ENCODE peak calls at places on chromosomes 3 and 15, in seven cellular contexts. One of them, this sample, is unnamed.

GRCh38 chr15:87477759-87478687 is 778.5 kb downstream of the NTRK3 start:
- DNase-seq in H1: no peak
- DNase-seq in sigmoid colon: peak; percentile 64
- DNase-seq in A549: peak; percentile 58
- DNase-seq in fibroblast of mammary gland: peak; percentile 19
- DNase-seq in body of pancreas: peak; percentile 76
- DNase-seq in coronary artery: no peak
- DNase-seq in this sample: peak; percentile 79

GRCh38 chr3:46359748-46360509 is 6.0 kb downstream of the CCR2 start:
- DNase-seq in fibroblast of mammary gland: peak; percentile 55
- DNase-seq in A549: no peak
- DNase-seq in coronary artery: no peak
- DNase-seq in body of pancreas: no peak
- DNase-seq in sigmoid colon: no peak
- DNase-seq in H1: no peak
- DNase-seq in this sample: no peak

GRCh38 chr3:188309437-188310269 is 155.7 kb downstream of the LPP start:
- DNase-seq in coronary artery: no peak
- DNase-seq in H1: no peak
- DNase-seq in fibroblast of mammary gland: no peak
- DNase-seq in body of pancreas: no peak
- DNase-seq in A549: no peak
- DNase-seq in sigmoid colon: no peak
- DNase-seq in this sample: no peak

GRCh38 chr15:79412010-79412409 is 20.1 kb upstream of the MINAR1 start:
- DNase-seq in A549: no peak
- DNase-seq in coronary artery: no peak
- DNase-seq in sigmoid colon: no peak
- DNase-seq in H1: no peak
- DNase-seq in fibroblast of mammary gland: no peak
- DNase-seq in body of pancreas: no peak
- DNase-seq in this sample: no peak

GRCh38 chr15:53527996-53528395 is 231.5 kb downstream of the WDR72 start:
- DNase-seq in A549: no peak
- DNase-seq in fibroblast of mammary gland: no peak
- DNase-seq in coronary artery: no peak
- DNase-seq in H1: no peak
- DNase-seq in body of pancreas: no peak
- DNase-seq in sigmoid colon: no peak
- DNase-seq in this sample: no peak

GRCh38 chr3:187947927-187948682 is 202.8 kb upstream of the BCL6 start:
- DNase-seq in A549: no peak
- DNase-seq in body of pancreas: no peak
- DNase-seq in fibroblast of mammary gland: no peak
- DNase-seq in sigmoid colon: no peak
- DNase-seq in coronary artery: no peak
- DNase-seq in H1: no peak
- DNase-seq in this sample: no peak

GRCh38 chr15:99708563-99708962 is 24.7 kb downstream of the LYSMD4 start:
- DNase-seq in coronary artery: peak; percentile 86
- DNase-seq in A549: peak; percentile 61
- DNase-seq in sigmoid colon: peak; percentile 91
- DNase-seq in H1: no peak
- DNase-seq in body of pancreas: peak; percentile 78
- DNase-seq in fibroblast of mammary gland: peak; percentile 96
- DNase-seq in this sample: peak; percentile 86

GRCh38 chr15:70328137-70329115 is 230.7 kb upstream of the TLE3 start:
- DNase-seq in body of pancreas: peak; percentile 40
- DNase-seq in sigmoid colon: peak; percentile 83
- DNase-seq in fibroblast of mammary gland: peak; percentile 84
- DNase-seq in coronary artery: peak; percentile 52
- DNase-seq in A549: no peak
- DNase-seq in H1: no peak
- DNase-seq in this sample: no peak

GRCh38 chr3:85567074-85567676 is 608.4 kb downstream of the CADM2 start:
- DNase-seq in H1: peak; percentile 74
- DNase-seq in sigmoid colon: no peak
- DNase-seq in fibroblast of mammary gland: peak; percentile 38
- DNase-seq in coronary artery: no peak
- DNase-seq in body of pancreas: peak; percentile 25
- DNase-seq in A549: no peak
- DNase-seq in this sample: peak; percentile 12

GRCh38 chr15:57769266-57769665 is 62.8 kb downstream of the POLR2M start:
- DNase-seq in A549: no peak
- DNase-seq in coronary artery: peak; percentile 81
- DNase-seq in sigmoid colon: peak; percentile 71
- DNase-seq in H1: no peak
- DNase-seq in body of pancreas: peak; percentile 46
- DNase-seq in fibroblast of mammary gland: peak; percentile 82
- DNase-seq in this sample: no peak

GRCh38 chr3:70096376-70097055 is 97.0 kb downstream of the SAMMSON start:
- DNase-seq in H1: no peak
- DNase-seq in fibroblast of mammary gland: no peak
- DNase-seq in sigmoid colon: no peak
- DNase-seq in body of pancreas: no peak
- DNase-seq in coronary artery: no peak
- DNase-seq in A549: no peak
- DNase-seq in this sample: no peak

DNA sequence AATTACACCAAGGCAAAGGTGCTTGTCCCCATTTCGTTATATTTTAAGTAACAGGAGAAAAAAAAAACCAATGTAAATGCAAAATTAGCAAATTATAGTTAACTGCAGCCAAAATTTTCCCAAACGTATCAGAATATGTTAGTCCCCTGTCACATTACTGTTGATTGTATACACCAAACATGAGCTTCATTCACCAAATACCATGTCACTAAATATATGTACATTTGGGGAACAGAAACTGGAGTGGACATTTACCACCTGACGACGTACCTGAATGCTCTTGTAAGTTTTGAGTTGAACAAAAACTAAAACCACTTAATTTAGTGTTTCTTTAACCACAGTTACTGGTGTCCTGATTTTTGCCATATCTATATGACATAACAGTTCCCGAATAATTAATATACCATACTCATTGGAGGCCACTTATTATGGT is 3.3 kb upstream of the FOXP1 start:
- DNase-seq in coronary artery: no peak
- DNase-seq in body of pancreas: no peak
- DNase-seq in H1: no peak
- DNase-seq in sigmoid colon: no peak
- DNase-seq in A549: no peak
- DNase-seq in fibroblast of mammary gland: no peak
- DNase-seq in this sample: no peak
- TF ChIP-seq CTCF in coronary artery: no peak
- TF ChIP-seq CTCF in body of pancreas: peak; percentile 5
- TF ChIP-seq CTCF in H1: no peak
- TF ChIP-seq CTCF in sigmoid colon: no peak
- TF ChIP-seq CTCF in A549: no peak
- TF ChIP-seq CTCF in fibroblast of mammary gland: no peak
- TF ChIP-seq CTCF in this sample: no peak

DNA sequence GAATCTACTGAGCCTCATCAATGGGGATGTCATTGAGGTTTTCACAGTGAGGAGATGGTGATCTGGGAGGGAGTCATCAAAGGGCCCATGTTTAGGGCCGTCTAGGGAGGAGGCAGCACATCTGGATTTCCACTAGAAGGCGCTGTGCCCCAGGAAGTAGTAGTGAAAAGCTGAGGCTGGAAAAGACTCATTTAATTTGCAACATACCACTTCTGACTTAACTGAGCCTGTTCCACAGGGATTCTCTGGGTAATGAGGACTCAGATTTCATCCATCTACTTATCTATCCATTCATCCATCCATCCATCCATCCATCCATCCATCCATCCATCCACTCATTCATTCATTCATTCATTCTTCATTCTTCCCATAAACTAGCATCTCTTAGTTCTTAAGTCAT is 17.4 kb upstream of the SHF start:
- DNase-seq in coronary artery: no peak
- DNase-seq in fibroblast of mammary gland: peak; percentile 77
- DNase-seq in A549: peak; percentile 55
- DNase-seq in sigmoid colon: no peak
- DNase-seq in H1: peak; percentile 77
- DNase-seq in body of pancreas: peak; percentile 78
- DNase-seq in this sample: peak; percentile 71
- TF ChIP-seq CTCF in coronary artery: peak; percentile 28
- TF ChIP-seq CTCF in fibroblast of mammary gland: peak; percentile 96
- TF ChIP-seq CTCF in A549: peak; percentile 67
- TF ChIP-seq CTCF in sigmoid colon: peak; percentile 32
- TF ChIP-seq CTCF in H1: peak; percentile 81
- TF ChIP-seq CTCF in body of pancreas: peak; percentile 87
- TF ChIP-seq CTCF in this sample: peak; percentile 64

GRCh38 chr3:128089135-128089534 is 34.5 kb downstream of the RUVBL1 start:
- DNase-seq in body of pancreas: no peak
- DNase-seq in fibroblast of mammary gland: no peak
- DNase-seq in sigmoid colon: no peak
- DNase-seq in coronary artery: no peak
- DNase-seq in H1: no peak
- DNase-seq in A549: no peak
- DNase-seq in this sample: no peak

GRCh38 chr3:128091586-128091985 is 32.0 kb downstream of the RUVBL1 start:
- DNase-seq in sigmoid colon: no peak
- DNase-seq in A549: no peak
- DNase-seq in body of pancreas: no peak
- DNase-seq in H1: no peak
- DNase-seq in coronary artery: no peak
- DNase-seq in fibroblast of mammary gland: peak; percentile 61
- DNase-seq in this sample: no peak

GRCh38 chr3:128095222-128095703 is 28.3 kb downstream of the RUVBL1 start:
- DNase-seq in H1: peak; percentile 86
- DNase-seq in fibroblast of mammary gland: peak; percentile 77
- DNase-seq in sigmoid colon: peak; percentile 86
- DNase-seq in coronary artery: no peak
- DNase-seq in A549: peak; percentile 69
- DNase-seq in body of pancreas: peak; percentile 88
- DNase-seq in this sample: peak; percentile 88

GRCh38 chr3:128098234-128098633 is 25.4 kb downstream of the RUVBL1 start:
- DNase-seq in coronary artery: no peak
- DNase-seq in sigmoid colon: no peak
- DNase-seq in body of pancreas: no peak
- DNase-seq in A549: no peak
- DNase-seq in fibroblast of mammary gland: no peak
- DNase-seq in H1: no peak
- DNase-seq in this sample: no peak

GRCh38 chr3:128094295-128095151 is 29.1 kb downstream of the RUVBL1 start:
- DNase-seq in coronary artery: no peak
- DNase-seq in sigmoid colon: no peak
- DNase-seq in fibroblast of mammary gland: peak; percentile 45
- DNase-seq in A549: no peak
- DNase-seq in H1: no peak
- DNase-seq in body of pancreas: no peak
- DNase-seq in this sample: no peak
- TF ChIP-seq CTCF in coronary artery: no peak
- TF ChIP-seq CTCF in sigmoid colon: no peak
- TF ChIP-seq CTCF in fibroblast of mammary gland: no peak
- TF ChIP-seq CTCF in A549: no peak
- TF ChIP-seq CTCF in H1: peak; percentile 16
- TF ChIP-seq CTCF in body of pancreas: no peak
- TF ChIP-seq CTCF in this sample: no peak

GRCh38 chr3:194225988-194226663 is 90.2 kb downstream of the HES1 start:
- DNase-seq in A549: no peak
- DNase-seq in sigmoid colon: no peak
- DNase-seq in coronary artery: no peak
- DNase-seq in fibroblast of mammary gland: peak; percentile 19
- DNase-seq in body of pancreas: no peak
- DNase-seq in H1: no peak
- DNase-seq in this sample: no peak
- TF ChIP-seq CTCF in A549: no peak
- TF ChIP-seq CTCF in sigmoid colon: no peak
- TF ChIP-seq CTCF in coronary artery: no peak
- TF ChIP-seq CTCF in fibroblast of mammary gland: no peak
- TF ChIP-seq CTCF in body of pancreas: no peak
- TF ChIP-seq CTCF in H1: no peak
- TF ChIP-seq CTCF in this sample: no peak

GRCh38 chr3:11549580-11550140 is 94.1 kb downstream of the VGLL4 start:
- DNase-seq in fibroblast of mammary gland: peak; percentile 75
- DNase-seq in A549: no peak
- DNase-seq in coronary artery: no peak
- DNase-seq in body of pancreas: no peak
- DNase-seq in H1: no peak
- DNase-seq in sigmoid colon: peak; percentile 26
- DNase-seq in this sample: no peak
- TF ChIP-seq CTCF in fibroblast of mammary gland: no peak
- TF ChIP-seq CTCF in A549: no peak
- TF ChIP-seq CTCF in coronary artery: no peak
- TF ChIP-seq CTCF in body of pancreas: no peak
- TF ChIP-seq CTCF in H1: no peak
- TF ChIP-seq CTCF in sigmoid colon: no peak
- TF ChIP-seq CTCF in this sample: no peak

GRCh38 chr3:52892290-52892624 is 5.1 kb downstream of the STIMATE start:
- DNase-seq in body of pancreas: peak; percentile 34
- DNase-seq in A549: no peak
- DNase-seq in fibroblast of mammary gland: no peak
- DNase-seq in sigmoid colon: no peak
- DNase-seq in coronary artery: no peak
- DNase-seq in H1: no peak
- DNase-seq in this sample: no peak

GRCh38 chr3:52893723-52894122 is 3.6 kb downstream of the STIMATE start:
- DNase-seq in A549: no peak
- DNase-seq in body of pancreas: peak; percentile 77
- DNase-seq in coronary artery: no peak
- DNase-seq in H1: no peak
- DNase-seq in fibroblast of mammary gland: no peak
- DNase-seq in sigmoid colon: no peak
- DNase-seq in this sample: no peak

GRCh38 chr3:52891164-52891563 is 6.2 kb downstream of the STIMATE start:
- DNase-seq in sigmoid colon: no peak
- DNase-seq in fibroblast of mammary gland: no peak
- DNase-seq in A549: no peak
- DNase-seq in H1: no peak
- DNase-seq in coronary artery: no peak
- DNase-seq in body of pancreas: no peak
- DNase-seq in this sample: no peak

GRCh38 chr3:52891615-52892081 is 5.7 kb downstream of the STIMATE start:
- DNase-seq in coronary artery: no peak
- DNase-seq in A549: no peak
- DNase-seq in fibroblast of mammary gland: peak; percentile 69
- DNase-seq in H1: no peak
- DNase-seq in body of pancreas: peak; percentile 45
- DNase-seq in sigmoid colon: no peak
- DNase-seq in this sample: no peak

DNA sequence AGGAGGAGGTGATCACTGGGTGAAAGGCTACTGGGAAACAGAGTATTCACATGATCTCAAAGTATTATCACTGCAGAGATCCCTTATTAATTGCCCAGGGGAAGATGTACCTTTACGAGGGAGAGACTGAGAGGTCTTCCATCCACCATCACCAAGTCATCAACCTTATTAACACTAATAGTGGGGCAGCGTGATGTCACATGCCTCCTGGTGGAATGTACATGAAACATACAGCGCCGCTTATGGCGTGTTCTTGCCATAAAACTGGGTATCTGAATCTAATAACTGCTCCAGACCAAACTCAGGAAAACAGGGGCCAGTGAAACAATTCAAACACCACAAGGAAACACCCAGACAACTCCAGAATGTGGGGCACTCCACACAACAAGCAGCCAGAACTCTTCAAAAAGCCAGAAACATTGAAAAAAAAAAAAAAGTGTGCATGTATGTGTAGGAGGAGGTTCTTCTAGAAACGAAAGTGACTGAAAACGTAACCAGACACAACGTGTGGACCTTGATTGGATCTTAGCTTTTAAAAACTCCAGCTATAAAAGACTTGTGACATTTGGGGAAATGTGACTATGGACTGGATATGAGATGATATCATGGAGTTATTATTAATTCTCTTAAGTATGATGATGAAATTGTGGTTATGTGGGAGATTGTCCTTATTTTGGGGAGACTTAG is 4.6 kb downstream of the STIMATE start:
- DNase-seq in H1: no peak
- DNase-seq in fibroblast of mammary gland: peak; percentile 38
- DNase-seq in body of pancreas: no peak
- DNase-seq in coronary artery: no peak
- DNase-seq in A549: no peak
- DNase-seq in sigmoid colon: no peak
- DNase-seq in this sample: no peak
- TF ChIP-seq CTCF in H1: no peak
- TF ChIP-seq CTCF in fibroblast of mammary gland: no peak
- TF ChIP-seq CTCF in body of pancreas: no peak
- TF ChIP-seq CTCF in coronary artery: no peak
- TF ChIP-seq CTCF in A549: no peak
- TF ChIP-seq CTCF in sigmoid colon: no peak
- TF ChIP-seq CTCF in this sample: no peak

This sample was measured in RWPE1.